ENCODE peak calls at places on chromosomes 12 and 14, in nine cellular contexts. I, P, F, H, K, Q, O, T and D are unnamed samples.
A peak's percentile ranks its signal among the peaks of the same experiment; 100 is the strongest.

GRCh38 chr12:100668939-100669536 is 95.6 kb downstream of the GAS2L3 start:
- DNase-seq in I (peak; percentile 80), P (peak; percentile 89), F (peak; percentile 70), H (peak; percentile 56), K (peak; percentile 71), Q (peak; percentile 69), O (peak; percentile 74), T (peak; percentile 71), D (peak; percentile 88)

GRCh38 chr12:3523058-3523457 is 32.1 kb downstream of the PRMT8 start:
- DNase-seq in I (peak; percentile 49), P (no peak), F (peak; percentile 9), H (peak; percentile 40), K (no peak), Q (no peak), O (no peak), T (no peak), D (no peak)

GRCh38 chr14:38721822-38722431 is 381.1 kb downstream of the SEC23A start:
- DNase-seq in I (peak; percentile 58), P (no peak), F (peak; percentile 78), H (peak; percentile 32), K (peak; percentile 23), Q (peak; percentile 53), O (peak; percentile 59), T (peak; percentile 65), D (peak; percentile 82)

GRCh38 chr14:96986701-96987474 is 189.7 kb downstream of the VRK1 start:
- DNase-seq in I (no peak), P (no peak), F (peak; percentile 12), H (no peak), K (no peak), Q (no peak), O (no peak), T (no peak), D (no peak)

GRCh38 chr14:87483651-87484260 is 509.2 kb downstream of the GALC start:
- DNase-seq in I (peak; percentile 0), P (no peak), F (no peak), H (peak; percentile 76), K (no peak), Q (peak; percentile 2), O (peak; percentile 1), T (no peak), D (no peak)

GRCh38 chr14:77980475-77981321 is 180.8 kb downstream of the ADCK1 start:
- DNase-seq in I (no peak), P (peak; percentile 57), F (no peak), H (peak; percentile 35), K (peak; percentile 33), Q (no peak), O (no peak), T (no peak), D (no peak)

GRCh38 chr12:88420460-88420859 is 159.8 kb downstream of the KITLG start:
- DNase-seq in I (peak; percentile 95), P (no peak), F (no peak), H (peak; percentile 88), K (no peak), Q (peak; percentile 91), O (peak; percentile 74), T (peak; percentile 78), D (no peak)

GRCh38 chr14:102525213-102526143 is 15.9 kb upstream of the ANKRD9 start:
- DNase-seq in I (peak; percentile 75), P (peak; percentile 18), F (peak; percentile 72), H (peak; percentile 71), K (no peak), Q (peak; percentile 67), O (peak; percentile 59), T (peak; percentile 75), D (peak; percentile 66)

GRCh38 chr14:104293851-104294627 is 155.7 kb downstream of the KIF26A start:
- DNase-seq in I (no peak), P (no peak), F (no peak), H (no peak), K (peak; percentile 71), Q (no peak), O (no peak), T (no peak), D (peak; percentile 32)

GRCh38 chr14:102760485-102761193 is 16.6 kb upstream of the TRAF3 start:
- DNase-seq in I (no peak), P (no peak), F (no peak), H (no peak), K (no peak), Q (no peak), O (no peak), T (peak; percentile 17), D (no peak)

GRCh38 chr12:32273712-32274111 is 125.6 kb upstream of the FGD4 start:
- DNase-seq in I (no peak), P (no peak), F (peak; percentile 16), H (no peak), K (no peak), Q (no peak), O (no peak), T (no peak), D (peak; percentile 19)

GRCh38 chr12:28830491-28830890 is 318.6 kb upstream of the FAR2 start:
- DNase-seq in I (no peak), P (no peak), F (no peak), H (no peak), K (no peak), Q (no peak), O (no peak), T (no peak), D (no peak)

GRCh38 chr12:46188170-46188569 is 80.7 kb downstream of the SLC38A1 start:
- DNase-seq in I (no peak), P (no peak), F (no peak), H (no peak), K (no peak), Q (no peak), O (no peak), T (no peak), D (no peak)

GRCh38 chr12:105580841-105581352 is 250.4 kb downstream of the C12orf75 start:
- DNase-seq in I (no peak), P (no peak), F (no peak), H (no peak), K (peak; percentile 82), Q (no peak), O (no peak), T (no peak), D (peak; percentile 82)

GRCh38 chr12:122310636-122311035 is 44.3 kb upstream of the VPS33A start:
- DNase-seq in I (no peak), P (no peak), F (no peak), H (no peak), K (no peak), Q (no peak), O (no peak), T (no peak), D (no peak)

GRCh38 chr14:95413289-95414215 is 93.8 kb upstream of the CLMN start:
- DNase-seq in I (peak; percentile 69), P (no peak), F (no peak), H (no peak), K (no peak), Q (no peak), O (no peak), T (no peak), D (peak; percentile 6)

GRCh38 chr12:47755655-47756562 is 2.8 kb downstream of the RAPGEF3 start:
- DNase-seq in I (no peak), P (no peak), F (no peak), H (no peak), K (no peak), Q (no peak), O (no peak), T (no peak), D (no peak)

GRCh38 chr14:99435327-99435726 is 45.3 kb downstream of the SETD3 start:
- DNase-seq in I (no peak), P (no peak), F (no peak), H (no peak), K (no peak), Q (no peak), O (no peak), T (no peak), D (no peak)

GRCh38 chr14:49986344-49987014 is 93.6 kb downstream of the ARF6 start:
- DNase-seq in I (peak; percentile 66), P (no peak), F (no peak), H (no peak), K (no peak), Q (peak; percentile 69), O (no peak), T (peak; percentile 69), D (no peak)

GRCh38 chr12:85568395-85569103 is 267.7 kb downstream of the RASSF9 start:
- DNase-seq in I (no peak), P (no peak), F (peak; percentile 11), H (peak; percentile 69), K (no peak), Q (no peak), O (no peak), T (no peak), D (no peak)

GRCh38 chr12:94678849-94679248 is 28.5 kb upstream of the TMCC3 start:
- DNase-seq in I (no peak), P (no peak), F (no peak), H (no peak), K (no peak), Q (no peak), O (no peak), T (no peak), D (no peak)

GRCh38 chr12:26791328-26791791 is 41.6 kb downstream of the ITPR2 start:
- DNase-seq in I (peak; percentile 34), P (no peak), F (peak; percentile 69), H (no peak), K (no peak), Q (peak; percentile 62), O (no peak), T (peak; percentile 47), D (no peak)

GRCh38 chr12:57726884-57727757 is 11.4 kb downstream of the AGAP2 start:
- DNase-seq in I (no peak), P (no peak), F (no peak), H (no peak), K (peak; percentile 49), Q (peak; percentile 48), O (no peak), T (peak; percentile 52), D (peak; percentile 43)

GRCh38 chr14:55152052-55152753 is 23.2 kb downstream of the LGALS3 start:
- DNase-seq in I (peak; percentile 56), P (no peak), F (no peak), H (no peak), K (no peak), Q (peak; percentile 87), O (no peak), T (no peak), D (no peak)

GRCh38 chr14:62409185-62409584 is 636.1 kb downstream of the KCNH5 start:
- DNase-seq in I (no peak), P (no peak), F (no peak), H (no peak), K (no peak), Q (no peak), O (no peak), T (no peak), D (no peak)

GRCh38 chr12:45745861-45746277 is 16.4 kb downstream of the ARID2 start:
- DNase-seq in I (peak; percentile 66), P (no peak), F (peak; percentile 65), H (peak; percentile 24), K (no peak), Q (peak; percentile 52), O (no peak), T (peak; percentile 62), D (peak; percentile 24)

GRCh38 chr12:29148065-29148957 is 767 bp upstream of the FAR2 start:
- DNase-seq in I (no peak), P (no peak), F (peak; percentile 68), H (peak; percentile 5), K (peak; percentile 58), Q (no peak), O (peak; percentile 23), T (peak; percentile 56), D (peak; percentile 46)

GRCh38 chr12:100295764-100296555 is 29.0 kb downstream of the SCYL2 start:
- DNase-seq in I (peak; percentile 54), P (no peak), F (no peak), H (peak; percentile 32), K (no peak), Q (peak; percentile 53), O (no peak), T (peak; percentile 3), D (peak; percentile 40)

GRCh38 chr12:115983226-115983798 is 294.2 kb downstream of the MED13L start:
- DNase-seq in I (peak; percentile 29), P (no peak), F (no peak), H (no peak), K (no peak), Q (no peak), O (no peak), T (no peak), D (peak; percentile 48)